ENCODE peak calls at places on chromosome 14, in nine cellular contexts. N, S, U, Z, I, O, T, X and V are unnamed samples.

GRCh38 chr14:104265918-104266642 is 127.7 kb downstream of the KIF26A start:
- DNase-seq in N (no peak), S (no peak), U (no peak), Z (no peak), I (no peak), O (no peak), T (peak; percentile 35), X (peak; percentile 3), V (no peak)

GRCh38 chr14:90409209-90409730 is 12.4 kb downstream of the CALM1 start:
- DNase-seq in N (peak; percentile 49), S (peak; percentile 71), U (peak; percentile 85), Z (no peak), I (no peak), O (no peak), T (no peak), X (no peak), V (no peak)

GRCh38 chr14:90168425-90169105 is 87.8 kb upstream of the PSMC1 start:
- DNase-seq in N (no peak), S (no peak), U (no peak), Z (no peak), I (no peak), O (no peak), T (no peak), X (no peak), V (no peak)

GRCh38 chr14:69657961-69658360 is 46.6 kb downstream of the SUSD6 start:
- DNase-seq in N (no peak), S (no peak), U (no peak), Z (no peak), I (no peak), O (no peak), T (peak; percentile 72), X (no peak), V (no peak)

GRCh38 chr14:99779751-99780150 is 13.5 kb upstream of the EML1 start:
- DNase-seq in N (no peak), S (no peak), U (no peak), Z (no peak), I (no peak), O (no peak), T (no peak), X (no peak), V (no peak)

GRCh38 chr14:67517083-67517482 is 16.0 kb upstream of the PLEKHH1 start:
- DNase-seq in N (peak; percentile 36), S (no peak), U (no peak), Z (peak; percentile 38), I (no peak), O (no peak), T (no peak), X (no peak), V (peak; percentile 19)

GRCh38 chr14:50082308-50082742 is 34.0 kb downstream of the VCPKMT start:
- DNase-seq in N (no peak), S (no peak), U (no peak), Z (no peak), I (no peak), O (peak; percentile 36), T (no peak), X (peak; percentile 49), V (no peak)

GRCh38 chr14:105053996-105054395 is 11.2 kb downstream of the GPR132 start:
- DNase-seq in N (no peak), S (no peak), U (no peak), Z (no peak), I (no peak), O (no peak), T (no peak), X (no peak), V (no peak)

GRCh38 chr14:105419305-105420091 is at the start of gene MTA1:
- DNase-seq in N (peak; percentile 56), S (no peak), U (peak; percentile 5), Z (no peak), I (no peak), O (peak; percentile 43), T (peak; percentile 65), X (no peak), V (no peak)

GRCh38 chr14:25150401-25150800 is 100.5 kb upstream of the STXBP6 start:
- DNase-seq in N (no peak), S (peak; percentile 46), U (no peak), Z (no peak), I (no peak), O (no peak), T (no peak), X (no peak), V (no peak)

GRCh38 chr14:24332094-24332983 is 2.5 kb downstream of the ADCY4 start:
- DNase-seq in N (peak; percentile 52), S (peak; percentile 44), U (peak; percentile 45), Z (no peak), I (no peak), O (peak; percentile 72), T (peak; percentile 88), X (peak; percentile 89), V (peak; percentile 64)

GRCh38 chr14:87049886-87050820 is 942.8 kb downstream of the GALC start:
- DNase-seq in N (no peak), S (peak; percentile 31), U (peak; percentile 18), Z (no peak), I (no peak), O (no peak), T (no peak), X (peak; percentile 8), V (peak; percentile 39)

GRCh38 chr14:28652782-28653181 is 113.8 kb upstream of the FOXG1 start:
- DNase-seq in N (no peak), S (peak; percentile 51), U (peak; percentile 64), Z (no peak), I (no peak), O (no peak), T (no peak), X (no peak), V (no peak)

GRCh38 chr14:95015046-95015445 is 142.3 kb downstream of the DICER1 start:
- DNase-seq in N (no peak), S (no peak), U (no peak), Z (no peak), I (no peak), O (no peak), T (no peak), X (no peak), V (no peak)

GRCh38 chr14:104734601-104734990 is 10.6 kb downstream of the ADSS1 start:
- DNase-seq in N (no peak), S (no peak), U (no peak), Z (no peak), I (no peak), O (no peak), T (no peak), X (no peak), V (no peak)

GRCh38 chr14:40368314-40368713 is 936.1 kb upstream of the FBXO33 start:
- DNase-seq in N (no peak), S (no peak), U (no peak), Z (no peak), I (no peak), O (no peak), T (no peak), X (no peak), V (no peak)